ENCODE peak calls at places on chromosomes 13 and 19, in five cellular contexts. D, L, S, T and Y are unnamed samples.
A peak's percentile ranks its signal among the peaks of the same experiment; 100 is the strongest.

GRCh38 chr19:10450853-10451609 is 30.7 kb downstream of the PDE4A start:
- DNase-seq in D (no peak), L (no peak), S (no peak), T (no peak), Y (peak; percentile 61)

GRCh38 chr13:24512208-24513068 is at the start of gene PARP4:
- DNase-seq in D (peak; percentile 89), L (peak; percentile 56), S (peak; percentile 55), T (peak; percentile 17), Y (peak; percentile 86)

GRCh38 chr13:73966331-73966730 is 167.9 kb downstream of the KLF12 start:
- DNase-seq in D (no peak), L (no peak), S (no peak), T (no peak), Y (no peak)

GRCh38 chr19:38759590-38760003 is 13.7 kb downstream of the LGALS7 start:
- DNase-seq in D (no peak), L (no peak), S (no peak), T (no peak), Y (no peak)

GRCh38 chr19:14114854-14115253 is 2.7 kb downstream of the PRKACA start:
- DNase-seq in D (peak; percentile 79), L (no peak), S (no peak), T (no peak), Y (peak; percentile 57)

GRCh38 chr19:10719466-10719961 is 1.6 kb downstream of the DNM2 start:
- DNase-seq in D (no peak), L (no peak), S (no peak), T (no peak), Y (no peak)

GRCh38 chr19:19443283-19443682 is 37.8 kb downstream of the GATAD2A start:
- DNase-seq in D (no peak), L (no peak), S (no peak), T (no peak), Y (no peak)

GRCh38 chr19:17931532-17932191 is 1.2 kb upstream of the CCDC124 start:
- DNase-seq in D (no peak), L (no peak), S (no peak), T (no peak), Y (no peak)

GRCh38 chr19:2529473-2529918 is 53.6 kb downstream of the GADD45B start:
- DNase-seq in D (no peak), L (peak; percentile 98), S (no peak), T (no peak), Y (no peak)